ENCODE peak calls at places on chromosomes 5 and 9, in six cellular contexts. I is transverse colon; F is NB4; T is AG04450; Q is omental fat pad; U is activated CD8-positive, alpha-beta T cell treated with anti-CD3 and anti-CD28 coated beads for 36 hours. G is an unnamed sample.

GRCh38 chr5:78547171-78547570 is 101.4 kb downstream of the LHFPL2 start:
- DNase-seq in U (no peak), T (no peak), Q (no peak), F (no peak), I (no peak), G (no peak)

GRCh38 chr5:42870882-42871418 is 59.3 kb upstream of the SELENOP start:
- DNase-seq in I (peak), Q (no peak), T (no peak), U (no peak), F (no peak), G (no peak)

GRCh38 chr9:31030741-31031202 is 1353.7 kb upstream of the ACO1 start:
- DNase-seq in T (no peak), I (no peak), Q (no peak), U (no peak), F (no peak), G (no peak)

GRCh38 chr9:87516931-87517300 is 19.2 kb downstream of the DAPK1 start:
- DNase-seq in I (no peak), U (no peak), F (peak), Q (no peak), T (no peak), G (no peak)

GRCh38 chr9:137275937-137276756 is 1.4 kb upstream of the TOR4A start:
- DNase-seq in Q (no peak), F (no peak), T (no peak), I (no peak), U (no peak), G (no peak)

GRCh38 chr5:61604626-61605025 is 272.6 kb downstream of the ZSWIM6 start:
- DNase-seq in U (no peak), I (no peak), Q (no peak), F (no peak), T (no peak), G (no peak)

GRCh38 chr9:134328341-134328840 is 2.1 kb downstream of the RXRA start:
- DNase-seq in T (no peak), Q (no peak), U (no peak), F (no peak), I (peak), G (no peak)

GRCh38 chr9:99005651-99006050 is 61.9 kb downstream of the COL15A1 start:
- DNase-seq in T (no peak), I (no peak), F (no peak), U (no peak), Q (no peak), G (no peak)

GRCh38 chr9:5909999-5910398 is 19.3 kb downstream of the MLANA start:
- DNase-seq in U (no peak), Q (no peak), T (no peak), F (no peak), I (no peak), G (no peak)

GRCh38 chr5:83590966-83591365 is 119.4 kb downstream of the VCAN start:
- DNase-seq in U (no peak), F (no peak), T (no peak), I (no peak), Q (no peak), G (no peak)

GRCh38 chr5:978051-978450 is 30.6 kb upstream of the NKD2 start:
- DNase-seq in Q (no peak), F (no peak), T (no peak), I (no peak), U (no peak), G (no peak)

GRCh38 chr5:73944581-73944980 is 318.6 kb downstream of the ARHGEF28 start:
- DNase-seq in U (no peak), T (no peak), I (no peak), F (no peak), Q (no peak), G (no peak)

GRCh38 chr5:73943375-73943774 is 317.4 kb downstream of the ARHGEF28 start:
- DNase-seq in T (no peak), F (no peak), I (no peak), Q (no peak), U (no peak), G (no peak)

GRCh38 chr5:73946278-73946677 is 320.3 kb downstream of the ARHGEF28 start:
- DNase-seq in T (no peak), U (no peak), Q (no peak), I (no peak), F (no peak), G (no peak)

GRCh38 chr5:73946926-73947455 is 321.0 kb downstream of the ARHGEF28 start:
- DNase-seq in Q (no peak), U (no peak), F (no peak), T (no peak), I (no peak), G (no peak)

GRCh38 chr5:73945505-73945904 is 319.5 kb downstream of the ARHGEF28 start:
- DNase-seq in U (peak), T (no peak), Q (no peak), I (no peak), F (peak), G (no peak)
- TF ChIP-seq CTCF in U (peak), T (peak), Q (no peak), I (no peak), F (peak), G (peak)

DNA sequence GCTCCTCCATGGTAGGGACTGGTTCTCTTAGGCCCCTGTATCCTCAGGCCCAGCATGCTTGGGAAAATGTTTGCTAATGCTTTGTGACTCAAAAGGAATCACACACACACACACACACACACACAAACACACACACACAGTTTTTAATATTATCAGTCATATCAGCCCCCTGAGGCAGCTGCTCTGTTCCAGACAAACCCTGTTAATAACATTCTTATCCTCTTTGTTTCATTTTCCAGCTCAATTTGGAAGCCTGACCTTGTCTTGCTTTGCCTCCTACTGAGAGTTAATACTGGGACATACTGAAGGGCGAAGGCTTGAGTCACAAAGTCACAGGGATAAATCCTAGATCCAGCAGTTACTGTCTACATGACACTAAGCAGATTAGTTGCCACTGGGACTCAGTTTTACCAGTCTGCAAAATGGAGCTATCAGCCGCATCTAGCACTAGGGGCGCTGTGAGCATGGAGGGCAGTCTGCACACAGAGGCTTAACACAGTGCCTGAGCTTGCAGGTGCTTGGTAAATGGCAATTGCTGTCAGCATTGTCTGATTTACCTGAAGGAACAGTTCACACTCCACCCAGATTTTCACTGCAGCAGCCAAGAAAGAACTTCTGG is 37.1 kb upstream of the KCNMB1 start:
- DNase-seq in U (no peak), T (no peak), F (no peak), Q (no peak), I (no peak), G (no peak)
- TF ChIP-seq CTCF in U (no peak), T (no peak), F (peak), Q (no peak), I (no peak), G (no peak)

DNA sequence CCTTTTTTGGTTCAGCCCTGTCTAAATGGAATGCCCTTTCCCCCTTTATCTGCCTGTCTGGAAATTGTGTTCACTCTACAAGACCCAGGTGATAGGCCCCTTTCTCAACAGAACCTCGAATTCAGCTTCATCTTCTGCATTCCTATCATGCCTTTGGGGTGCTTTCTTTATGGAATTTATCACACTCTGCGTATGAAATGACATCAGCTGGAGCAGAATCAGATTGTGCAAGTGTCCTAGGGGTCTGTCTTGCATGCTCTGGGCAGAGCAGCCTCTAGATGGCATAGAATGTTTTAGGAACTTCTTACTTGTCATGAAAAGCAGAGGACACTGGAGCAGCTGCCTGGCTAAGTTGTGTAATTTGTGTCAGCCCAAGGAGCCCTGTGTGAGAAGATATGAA is 84.9 kb downstream of the ISL1 start:
- DNase-seq in T (no peak), I (no peak), Q (no peak), U (no peak), F (peak), G (no peak)
- TF ChIP-seq CTCF in T (no peak), I (no peak), Q (no peak), U (no peak), F (no peak), G (no peak)

GRCh38 chr5:10528056-10528816 is 35.6 kb upstream of the ANKRD33B start:
- DNase-seq in T (no peak), U (no peak), I (no peak), Q (no peak), F (peak), G (no peak)
- TF ChIP-seq CTCF in T (peak), U (no peak), I (no peak), Q (no peak), F (peak), G (no peak)

GRCh38 chr5:117587111-117587510 is 1012.5 kb upstream of the SEMA6A start:
- DNase-seq in F (no peak), Q (no peak), U (no peak), I (no peak), T (no peak), G (no peak)

GRCh38 chr5:117588611-117589010 is 1014.0 kb upstream of the SEMA6A start:
- DNase-seq in T (no peak), I (no peak), F (no peak), U (no peak), Q (no peak), G (no peak)

GRCh38 chr5:117594165-117594564 is 1019.5 kb upstream of the SEMA6A start:
- DNase-seq in U (no peak), I (no peak), T (no peak), Q (no peak), F (no peak), G (no peak)

DNA sequence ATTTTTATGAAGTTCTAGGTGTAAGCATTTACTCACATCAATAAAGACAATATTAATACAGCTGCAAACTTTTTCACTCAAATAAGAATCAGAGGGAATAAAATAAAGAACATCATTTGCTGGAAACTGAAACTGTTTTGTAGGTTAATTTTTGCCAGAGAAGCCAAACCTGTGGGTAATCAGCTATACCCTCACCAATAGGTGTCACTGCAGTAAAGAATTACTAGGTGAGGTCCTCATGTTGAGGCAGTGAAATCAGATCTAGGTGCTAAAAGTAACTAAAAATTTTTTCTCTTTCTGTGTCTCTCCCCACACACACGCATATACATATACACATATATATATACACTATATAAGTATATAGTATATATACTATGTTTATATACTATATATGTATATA is 1016.3 kb upstream of the SEMA6A start:
- DNase-seq in T (no peak), Q (no peak), F (peak), U (no peak), I (no peak), G (no peak)
- TF ChIP-seq CTCF in T (peak), Q (no peak), F (peak), U (no peak), I (no peak), G (no peak)